ENCODE peak calls at places on chromosomes 1 and 21, in eight cellular contexts. T is EL; E is OCI-LY7; L is cardiac muscle cell; Z is HTR-8/SVneo; O is HEK293T; Q is naive thymus-derived CD8-positive, alpha-beta T cell; P is left ventricle myocardium superior. C is an unnamed sample.

GRCh38 chr1:22808846-22809501 is 98.3 kb downstream of the EPHB2 start:
- DNase-seq in T (peak; percentile 90), E (no peak), L (peak; percentile 39), Z (no peak), O (no peak), Q (peak; percentile 46), P (peak; percentile 79), C (no peak)

GRCh38 chr1:246733706-246734105 is 9.5 kb downstream of the SCCPDH start:
- DNase-seq in T (no peak), E (no peak), L (no peak), Z (no peak), O (no peak), Q (no peak), P (no peak), C (no peak)

GRCh38 chr1:160209041-160209655 is 4.0 kb downstream of the PEA15 start:
- DNase-seq in T (no peak), E (no peak), L (no peak), Z (no peak), O (no peak), Q (no peak), P (no peak), C (no peak)

GRCh38 chr1:29029652-29030051 is 94.1 kb downstream of the TMEM200B start:
- DNase-seq in T (no peak), E (no peak), L (no peak), Z (no peak), O (no peak), Q (no peak), P (no peak), C (no peak)

GRCh38 chr1:201742476-201742875 is 86.5 kb upstream of the IPO9 start:
- DNase-seq in T (peak; percentile 45), E (no peak), L (no peak), Z (no peak), O (no peak), Q (no peak), P (no peak), C (no peak)

GRCh38 chr21:34278451-34278850 is 85.4 kb upstream of the KCNE2 start:
- DNase-seq in T (no peak), E (no peak), L (no peak), Z (no peak), O (no peak), Q (no peak), P (no peak), C (no peak)

GRCh38 chr1:110228853-110229252 is 18.7 kb downstream of the KCNC4 start:
- DNase-seq in T (no peak), E (no peak), L (no peak), Z (no peak), O (no peak), Q (no peak), P (no peak), C (no peak)

GRCh38 chr1:205484985-205485967 is 19.2 kb upstream of the CDK18 start:
- DNase-seq in T (peak; percentile 66), E (peak; percentile 84), L (peak; percentile 85), Z (peak; percentile 85), O (peak; percentile 92), Q (peak; percentile 84), P (peak; percentile 63), C (peak; percentile 54)

GRCh38 chr1:201172336-201172735 is 18.1 kb upstream of the TMEM9 start:
- DNase-seq in T (no peak), E (no peak), L (peak; percentile 43), Z (no peak), O (no peak), Q (no peak), P (no peak), C (no peak)

GRCh38 chr1:160539896-160540858 is 17.1 kb upstream of the SLAMF6 start:
- DNase-seq in T (no peak), E (peak; percentile 85), L (peak; percentile 13), Z (no peak), O (no peak), Q (peak; percentile 71), P (no peak), C (peak; percentile 35)

GRCh38 chr1:156848461-156849150 is 10.3 kb downstream of the INSRR start:
- DNase-seq in T (no peak), E (no peak), L (peak; percentile 32), Z (no peak), O (no peak), Q (peak; percentile 89), P (peak; percentile 47), C (peak; percentile 67)

GRCh38 chr21:32475162-32475812 is 62.8 kb downstream of the EVA1C start:
- DNase-seq in T (peak; percentile 75), E (no peak), L (no peak), Z (no peak), O (no peak), Q (no peak), P (no peak), C (no peak)

GRCh38 chr1:72013161-72013560 is 269.2 kb downstream of the NEGR1 start:
- DNase-seq in T (no peak), E (no peak), L (no peak), Z (no peak), O (no peak), Q (no peak), P (no peak), C (no peak)

GRCh38 chr1:32741417-32742131 is 39.0 kb upstream of the SYNC start:
- DNase-seq in T (peak; percentile 37), E (no peak), L (peak; percentile 46), Z (peak; percentile 55), O (peak; percentile 83), Q (no peak), P (peak; percentile 55), C (no peak)

C was measured in activated CD4-positive, alpha-beta T cell treated with anti-CD3 and anti-CD28 coated beads, Interleukin-2, amount 50 U/mL, for 1 hour.